ENCODE peak calls at places on chromosomes 7 and 10, in ten cellular contexts. T is neuronal stem cell, Q is GM23248, E is keratinocyte, L is K562, G is PC-9, C is astrocyte, S is IMR-90, D is GM23338, H is hepatocyte. B is an unnamed sample.

GRCh38 chr7:774161-775109 is 47.4 kb upstream of the PRKAR1B start:
- DNase-seq in T (peak), Q (peak), E (no peak), L (peak), G (no peak), C (no peak), S (peak), D (peak), H (peak), B (peak)

GRCh38 chr10:68861253-68861652 is 33.9 kb downstream of the STOX1 start:
- DNase-seq in T (no peak), Q (peak), E (no peak), L (no peak), G (no peak), C (peak), S (no peak), D (peak), H (no peak), B (no peak)

GRCh38 chr7:107725138-107725740 is 18.7 kb upstream of the CBLL1 start:
- DNase-seq in T (peak), Q (peak), E (peak), L (peak), G (peak), C (peak), S (peak), D (peak), H (peak), B (peak)

GRCh38 chr7:522071-522937 is 2.7 kb upstream of the PDGFA start:
- DNase-seq in T (no peak), Q (peak), E (no peak), L (peak), G (peak), C (peak), S (peak), D (peak), H (peak), B (peak)

GRCh38 chr7:20470726-20471125 is 140.0 kb downstream of the ITGB8 start:
- DNase-seq in T (no peak), Q (no peak), E (no peak), L (no peak), G (no peak), C (peak), S (no peak), D (no peak), H (no peak), B (no peak)

GRCh38 chr10:34187201-34187600 is 627.9 kb downstream of the PARD3 start:
- DNase-seq in T (no peak), Q (peak), E (no peak), L (no peak), G (no peak), C (peak), S (peak), D (no peak), H (no peak), B (peak)

GRCh38 chr10:85228726-85229125 is 900.3 kb downstream of the CCSER2 start:
- DNase-seq in T (no peak), Q (no peak), E (no peak), L (no peak), G (no peak), C (no peak), S (no peak), D (no peak), H (no peak), B (no peak)

GRCh38 chr7:19648791-19649190 is 60.0 kb downstream of the POLR1F start:
- DNase-seq in T (no peak), Q (peak), E (no peak), L (no peak), G (peak), C (no peak), S (no peak), D (no peak), H (no peak), B (no peak)

GRCh38 chr7:79307376-79307775 is 146.1 kb downstream of the MAGI2 start:
- DNase-seq in T (no peak), Q (no peak), E (no peak), L (no peak), G (no peak), C (no peak), S (no peak), D (no peak), H (no peak), B (no peak)

DNA sequence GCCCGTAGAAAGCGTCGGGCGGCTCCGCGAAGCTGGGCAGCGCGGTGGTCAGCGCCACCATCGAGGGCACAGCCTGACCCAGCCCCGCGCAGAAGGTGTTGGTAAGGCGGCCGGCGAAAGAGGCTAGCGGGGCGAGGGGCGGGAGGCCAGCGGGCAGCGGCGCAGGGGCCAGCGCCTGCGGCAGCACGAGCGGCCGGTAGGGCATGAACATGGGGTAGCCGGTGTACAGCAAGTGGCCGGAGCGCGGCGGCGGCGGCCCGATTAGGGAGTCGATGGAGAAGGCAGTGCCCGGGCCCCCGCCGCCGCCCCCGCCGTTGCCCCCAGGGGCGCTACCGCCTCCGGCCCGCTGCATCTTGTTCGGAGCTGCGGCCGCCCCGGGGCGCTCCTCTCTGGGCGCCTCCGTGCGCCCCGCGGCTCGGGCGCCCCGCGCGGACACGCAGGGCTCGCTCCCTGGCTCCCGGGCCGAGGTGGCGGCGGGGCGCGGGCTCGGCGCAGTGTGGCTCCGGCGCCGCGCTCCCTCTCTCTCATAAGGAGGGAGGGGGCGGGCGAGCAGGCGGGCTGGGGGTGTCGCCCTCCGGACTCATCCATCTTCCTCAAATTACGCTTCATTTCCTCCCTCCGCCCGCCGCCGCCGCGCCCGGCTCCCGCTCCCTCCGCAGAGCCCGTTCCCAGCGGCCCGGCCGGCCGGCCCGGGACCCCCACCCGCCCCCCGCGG is at the start of gene GBX1:
- DNase-seq in T (peak), Q (peak), E (no peak), L (peak), G (no peak), C (peak), S (no peak), D (peak), H (peak), B (no peak)
- H2AFZ ChIP-seq in T (peak), Q (peak), E (no peak), L (peak), G (no peak), C (peak), S (peak), D (peak), H (peak), B (no peak)

GRCh38 chr10:93475871-93476270 is 6.3 kb downstream of the MYOF start:
- DNase-seq in T (no peak), Q (peak), E (peak), L (no peak), G (peak), C (peak), S (peak), D (no peak), H (no peak), B (no peak)

GRCh38 chr10:93471110-93471651 is 11.0 kb downstream of the MYOF start:
- DNase-seq in T (no peak), Q (peak), E (no peak), L (no peak), G (peak), C (peak), S (peak), D (no peak), H (peak), B (peak)

GRCh38 chr10:93475227-93475626 is 6.9 kb downstream of the MYOF start:
- DNase-seq in T (no peak), Q (no peak), E (no peak), L (no peak), G (no peak), C (no peak), S (no peak), D (no peak), H (no peak), B (no peak)

GRCh38 chr10:93473161-93473560 is 9.0 kb downstream of the MYOF start:
- DNase-seq in T (no peak), Q (no peak), E (no peak), L (no peak), G (no peak), C (no peak), S (no peak), D (no peak), H (no peak), B (no peak)

GRCh38 chr10:93473804-93474472 is 8.2 kb downstream of the MYOF start:
- DNase-seq in T (no peak), Q (peak), E (no peak), L (no peak), G (no peak), C (no peak), S (no peak), D (no peak), H (no peak), B (no peak)
- H2AFZ ChIP-seq in T (no peak), Q (no peak), E (no peak), L (no peak), G (no peak), C (no peak), S (no peak), D (peak), H (no peak), B (no peak)

DNA sequence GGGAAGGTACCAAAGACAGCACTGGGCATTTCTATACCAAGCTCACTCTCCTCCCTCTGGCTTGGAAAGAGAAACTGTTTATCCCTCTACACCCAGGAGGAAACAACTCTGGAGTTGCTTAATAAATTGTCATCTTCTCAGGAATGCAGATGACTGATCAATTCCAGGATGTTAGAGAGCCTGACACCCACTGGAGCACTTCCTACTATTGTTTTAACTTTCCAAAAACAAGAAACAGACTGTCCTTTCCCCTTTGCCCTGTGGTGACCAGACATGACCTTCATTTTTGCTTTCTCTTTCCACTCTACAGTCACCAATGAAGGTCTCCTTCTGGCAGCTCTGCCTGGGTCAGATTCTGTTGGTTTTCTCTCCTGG is 19.6 kb downstream of the GIMAP4 start:
- DNase-seq in T (no peak), Q (no peak), E (no peak), L (no peak), G (no peak), C (no peak), S (no peak), D (no peak), H (no peak), B (no peak)
- H2AFZ ChIP-seq in T (no peak), Q (no peak), E (no peak), L (no peak), G (no peak), C (no peak), S (no peak), D (no peak), H (no peak), B (no peak)

DNA sequence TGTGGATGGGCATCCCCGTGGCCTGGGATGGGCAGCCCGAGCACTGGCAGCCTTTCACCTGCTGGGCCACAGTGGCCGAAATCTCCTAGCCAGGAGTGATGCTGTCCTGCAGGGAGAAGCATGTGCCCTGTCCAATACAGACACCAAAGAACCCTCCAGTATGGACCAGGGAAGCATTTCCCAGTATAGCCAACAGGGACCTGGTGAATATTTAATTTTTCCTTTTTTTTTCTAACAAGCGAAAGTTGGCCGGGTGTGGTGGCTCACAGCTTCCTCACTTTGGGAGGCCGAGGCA is 11.0 kb downstream of the IMPDH1 start:
- DNase-seq in T (no peak), Q (no peak), E (no peak), L (no peak), G (no peak), C (no peak), S (no peak), D (no peak), H (no peak), B (no peak)
- H2AFZ ChIP-seq in T (no peak), Q (no peak), E (no peak), L (no peak), G (no peak), C (no peak), S (peak), D (no peak), H (no peak), B (no peak)

GRCh38 chr7:43040461-43040860 is 72.0 kb upstream of the HECW1 start:
- DNase-seq in T (no peak), Q (no peak), E (no peak), L (no peak), G (no peak), C (no peak), S (no peak), D (no peak), H (no peak), B (no peak)

GRCh38 chr7:43044521-43044920 is 67.9 kb upstream of the HECW1 start:
- DNase-seq in T (no peak), Q (no peak), E (no peak), L (no peak), G (no peak), C (no peak), S (no peak), D (no peak), H (no peak), B (no peak)

GRCh38 chr7:43039346-43039745 is 73.1 kb upstream of the HECW1 start:
- DNase-seq in T (no peak), Q (peak), E (no peak), L (no peak), G (no peak), C (no peak), S (no peak), D (peak), H (no peak), B (no peak)

GRCh38 chr7:43041105-43041504 is 71.3 kb upstream of the HECW1 start:
- DNase-seq in T (no peak), Q (no peak), E (no peak), L (peak), G (no peak), C (no peak), S (no peak), D (no peak), H (no peak), B (no peak)

GRCh38 chr7:43041724-43042123 is 70.7 kb upstream of the HECW1 start:
- DNase-seq in T (no peak), Q (no peak), E (no peak), L (no peak), G (no peak), C (no peak), S (no peak), D (no peak), H (no peak), B (no peak)
- H2AFZ ChIP-seq in T (no peak), Q (no peak), E (no peak), L (no peak), G (no peak), C (no peak), S (no peak), D (no peak), H (no peak), B (no peak)

GRCh38 chr7:31111109-31111451 is 59.0 kb downstream of the ADCYAP1R1 start:
- DNase-seq in T (no peak), Q (no peak), E (no peak), L (no peak), G (no peak), C (no peak), S (no peak), D (no peak), H (no peak), B (no peak)
- H2AFZ ChIP-seq in T (no peak), Q (no peak), E (no peak), L (no peak), G (no peak), C (no peak), S (no peak), D (no peak), H (no peak), B (no peak)